ENCODE peak calls at places on chromosomes 7 and 10, in five cellular contexts. O is substantia nigra; W is CD4-positive, alpha-beta T cell; B is CD8-positive, alpha-beta T cell; Z is colonic mucosa. N is an unnamed sample.

GRCh38 chr7:619356-619840 is 99.8 kb upstream of the PDGFA start:
- DNase-seq in Z (no peak), W (no peak), B (no peak), O (no peak), N (no peak)

GRCh38 chr10:130141878-130142277 is 5.7 kb downstream of the GLRX3 start:
- DNase-seq in Z (no peak), B (no peak), O (no peak), W (no peak), N (no peak)

GRCh38 chr7:98569606-98570337 is 47.3 kb upstream of the NPTX2 start:
- DNase-seq in Z (no peak), B (no peak), W (no peak), O (peak; percentile 38), N (no peak)

GRCh38 chr7:98211676-98212531 is 665 bp downstream of the BHLHA15 start:
- DNase-seq in O (no peak), B (no peak), Z (no peak), W (no peak), N (peak; percentile 83)

GRCh38 chr7:46024263-46024916 is 103.3 kb upstream of the IGFBP3 start:
- DNase-seq in B (no peak), Z (no peak), O (no peak), W (no peak), N (no peak)

GRCh38 chr10:70510904-70511303 is 32.3 kb downstream of the PALD1 start:
- DNase-seq in O (no peak), B (no peak), W (no peak), Z (no peak), N (no peak)

GRCh38 chr10:58367049-58367448 is 18.2 kb upstream of the TFAM start:
- DNase-seq in B (no peak), Z (no peak), W (no peak), O (no peak), N (no peak)

GRCh38 chr10:23343591-23344225 is 889 bp downstream of the C10orf67 start:
- DNase-seq in W (no peak), Z (peak; percentile 56), B (no peak), O (peak; percentile 39), N (peak; percentile 90)

GRCh38 chr7:77811895-77812685 is 13.5 kb downstream of the PHTF2 start:
- DNase-seq in Z (no peak), B (no peak), W (no peak), O (no peak), N (no peak)

GRCh38 chr10:47260505-47261111 is 39.4 kb upstream of the GDF10 start:
- DNase-seq in O (no peak), Z (no peak), W (no peak), B (no peak), N (no peak)

GRCh38 chr10:74406006-74406405 is 255.0 kb downstream of the ADK start:
- DNase-seq in Z (no peak), O (no peak), W (no peak), B (no peak), N (no peak)

GRCh38 chr7:131619336-131620305 is 63.2 kb upstream of the PODXL start:
- DNase-seq in O (no peak), B (no peak), W (no peak), Z (no peak), N (no peak)

GRCh38 chr10:111360260-111360925 is 283.6 kb downstream of the ADRA2A start:
- DNase-seq in Z (peak; percentile 31), W (no peak), B (peak; percentile 22), O (no peak), N (peak; percentile 52)

GRCh38 chr7:1906087-1906830 is 236.2 kb downstream of the ELFN1 start:
- DNase-seq in Z (no peak), W (no peak), B (peak; percentile 14), O (no peak), N (peak; percentile 62)

GRCh38 chr10:6878067-6878412 is 298.0 kb upstream of the PRKCQ start:
- DNase-seq in B (no peak), W (no peak), O (peak; percentile 4), Z (no peak), N (no peak)

GRCh38 chr10:119315128-119316001 is 108.0 kb downstream of the GRK5 start:
- DNase-seq in O (no peak), Z (peak; percentile 35), B (peak; percentile 73), W (peak; percentile 42), N (no peak)

GRCh38 chr7:141585592-141586510 is 34.6 kb downstream of the AGK start:
- DNase-seq in O (no peak), Z (no peak), B (no peak), W (no peak), N (no peak)

GRCh38 chr7:118305686-118306085 is 81.2 kb downstream of the ANKRD7 start:
- DNase-seq in B (no peak), Z (no peak), O (no peak), W (no peak), N (no peak)

GRCh38 chr7:8147004-8147403 is 115.0 kb downstream of the ICA1 start:
- DNase-seq in B (no peak), Z (no peak), O (no peak), W (no peak), N (no peak)

GRCh38 chr7:66522518-66522917 is 106.2 kb upstream of the KCTD7 start:
- DNase-seq in O (no peak), Z (no peak), B (no peak), W (no peak), N (peak; percentile 30)

GRCh38 chr10:95177429-95177828 is 16.6 kb upstream of the ACSM6 start:
- DNase-seq in Z (no peak), W (no peak), O (no peak), B (no peak), N (no peak)

GRCh38 chr10:850093-850492 is 81.4 kb downstream of the LARP4B start:
- DNase-seq in W (no peak), O (no peak), Z (no peak), B (no peak), N (no peak)

DNA sequence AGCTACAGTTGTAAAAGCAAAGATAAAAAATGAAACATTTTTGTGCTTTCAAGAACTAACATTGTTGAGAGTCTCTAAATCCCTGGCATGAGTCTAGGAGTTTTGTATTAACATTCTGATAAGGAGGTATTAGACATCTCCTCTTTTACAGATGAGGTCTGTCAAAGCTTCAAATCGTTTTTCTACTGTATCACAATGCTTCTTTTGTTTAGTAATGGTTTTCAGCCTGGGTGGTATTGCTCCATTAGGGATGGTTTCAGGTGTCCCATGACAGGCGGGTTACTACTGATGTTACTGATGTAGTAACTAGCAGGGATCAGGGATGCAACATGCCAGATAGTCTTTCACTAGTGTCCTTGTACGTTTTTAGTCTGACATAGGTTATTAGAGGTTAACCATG is 27.4 kb downstream of the STAM start:
- DNase-seq in B (no peak), Z (no peak), O (no peak), W (no peak), N (no peak)
- H3K27ac ChIP-seq in B (no peak overlapping the region), Z (no peak overlapping the region), O (no peak overlapping the region), W (no peak overlapping the region), N (no peak overlapping the region)

GRCh38 chr7:130090745-130091532 is 20.6 kb downstream of the KLHDC10 start:
- DNase-seq in W (no peak), O (no peak), Z (no peak), B (no peak), N (no peak)
- H3K27ac ChIP-seq in W (no peak overlapping the region), O (no peak overlapping the region), Z (no peak overlapping the region), B (no peak overlapping the region), N (no peak overlapping the region)

DNA sequence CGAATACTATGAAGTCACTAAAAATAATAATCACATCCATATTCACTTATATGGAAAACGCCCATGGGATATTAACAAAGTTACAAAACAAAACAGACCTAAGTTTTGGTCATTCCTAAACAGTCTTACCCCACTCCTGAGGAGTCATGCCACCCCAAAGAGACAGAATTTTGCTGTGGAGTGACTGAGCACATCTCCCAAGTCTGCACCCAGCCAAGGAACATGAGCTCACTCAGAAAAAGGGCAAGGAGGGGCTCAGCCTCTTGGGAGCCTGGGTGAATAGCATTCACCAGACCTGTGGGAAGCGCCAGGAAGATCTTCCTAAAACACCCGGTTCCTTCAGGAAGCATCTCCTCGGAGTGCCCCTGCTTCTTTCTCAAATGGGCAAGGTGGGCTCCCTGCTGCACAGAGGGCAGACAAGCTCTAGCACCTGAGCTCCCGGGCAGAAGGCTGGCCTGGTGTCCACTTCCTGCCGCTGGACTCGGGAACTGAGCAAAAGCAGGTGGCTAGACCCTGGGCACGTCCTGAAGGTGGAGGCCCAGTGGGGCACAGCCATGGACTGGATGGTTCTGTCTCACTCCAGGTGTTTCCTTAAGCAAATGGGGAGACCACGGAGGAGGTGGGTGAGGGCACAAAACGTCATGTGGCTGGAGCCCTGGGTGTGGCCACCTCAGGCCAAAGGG is 31.0 kb downstream of the TNS3 start:
- DNase-seq in Z (no peak), B (no peak), W (no peak), O (no peak), N (no peak)
- H3K27ac ChIP-seq in Z (no peak overlapping the region), B (no peak overlapping the region), W (no peak overlapping the region), O (no peak overlapping the region), N (no peak overlapping the region)

GRCh38 chr10:25562547-25562946 is 371.5 kb upstream of the MYO3A start:
- DNase-seq in B (no peak), O (no peak), Z (no peak), W (no peak), N (no peak)
- H3K27ac ChIP-seq in B (no peak overlapping the region), O (no peak overlapping the region), Z (no peak overlapping the region), W (no peak overlapping the region), N (no peak overlapping the region)

GRCh38 chr7:22393825-22394458 is 37.0 kb upstream of the RAPGEF5 start:
- DNase-seq in W (no peak), Z (no peak), O (no peak), B (no peak), N (no peak)
- H3K27ac ChIP-seq in W (no peak overlapping the region), Z (no peak overlapping the region), O (no peak overlapping the region), B (no peak overlapping the region), N (no peak overlapping the region)

GRCh38 chr7:28104811-28105210 is 75.8 kb downstream of the JAZF1 start:
- DNase-seq in W (no peak), Z (no peak), B (no peak), O (no peak), N (no peak)
- H3K27ac ChIP-seq in W (no peak overlapping the region), Z (no peak overlapping the region), B (no peak overlapping the region), O (no peak overlapping the region), N (no peak overlapping the region)

GRCh38 chr10:72735288-72735926 is 43.5 kb downstream of the MCU start:
- DNase-seq in B (no peak), W (no peak), O (no peak), Z (no peak), N (no peak)
- H3K27ac ChIP-seq in B (no peak overlapping the region), W (no peak overlapping the region), O (no peak overlapping the region), Z (no peak overlapping the region), N (peak overlapping the region; percentile 5)

GRCh38 chr10:100085596-100085995 is 3.9 kb upstream of the CPN1 start:
- DNase-seq in Z (no peak), B (no peak), W (no peak), O (no peak), N (no peak)
- H3K27ac ChIP-seq in Z (no peak overlapping the region), B (no peak overlapping the region), W (no peak overlapping the region), O (no peak overlapping the region), N (no peak overlapping the region)

GRCh38 chr7:29091121-29091601 is 55.2 kb downstream of the CPVL start:
- DNase-seq in B (no peak), Z (peak; percentile 27), O (no peak), W (no peak), N (no peak)
- H3K27ac ChIP-seq in B (no peak overlapping the region), Z (peak overlapping the region; percentile 19), O (no peak overlapping the region), W (no peak overlapping the region), N (peak overlapping the region; percentile 65)